ENCODE peak calls at places on chromosome 12, in seven cellular contexts. D is heart right ventricle, I is lung, P is thoracic aorta, M is adipocyte, R is tibial nerve, B is psoas muscle. E is an unnamed sample.

GRCh38 chr12:109308534-109309440 is at the start of gene FOXN4:
- DNase-seq in R (no peak), I (no peak), M (peak; percentile 4), B (no peak), D (no peak), P (no peak), E (no peak)

GRCh38 chr12:19561411-19561961 is 122.2 kb downstream of the AEBP2 start:
- DNase-seq in B (no peak), I (no peak), D (no peak), R (no peak), P (no peak), M (no peak), E (no peak)

GRCh38 chr12:60921541-60921940 is 1325.7 kb downstream of the SLC16A7 start:
- DNase-seq in R (no peak), B (no peak), P (no peak), I (no peak), M (peak; percentile 1), D (no peak), E (no peak)

GRCh38 chr12:118999107-118999506 is 17.8 kb downstream of the SRRM4 start:
- DNase-seq in M (no peak), B (no peak), D (peak; percentile 38), I (no peak), P (no peak), R (no peak), E (no peak)

GRCh38 chr12:24491968-24492367 is 456.9 kb downstream of the BCAT1 start:
- DNase-seq in D (no peak), P (no peak), I (no peak), M (no peak), R (no peak), B (no peak), E (no peak)

GRCh38 chr12:84919271-84919670 is 6.7 kb upstream of the SLC6A15 start:
- DNase-seq in P (no peak), I (no peak), B (no peak), D (no peak), R (no peak), M (no peak), E (no peak)

GRCh38 chr12:104582739-104583138 is 126.0 kb downstream of the CHST11 start:
- DNase-seq in P (no peak), R (no peak), I (no peak), M (no peak), D (no peak), B (no peak), E (no peak)

GRCh38 chr12:81450920-81451739 is 308.0 kb downstream of the PPFIA2 start:
- DNase-seq in M (peak; percentile 84), P (no peak), D (no peak), R (peak; percentile 55), I (peak; percentile 29), B (no peak), E (no peak)

GRCh38 chr12:102474438-102475064 is 5.8 kb downstream of the IGF1 start:
- DNase-seq in R (no peak), B (no peak), P (no peak), I (no peak), D (no peak), M (no peak), E (no peak)

GRCh38 chr12:115341442-115341841 is 657.5 kb upstream of the TBX3 start:
- DNase-seq in M (peak; percentile 97), B (peak; percentile 79), I (peak; percentile 77), P (peak; percentile 65), R (peak; percentile 94), D (peak; percentile 23), E (peak; percentile 53)

GRCh38 chr12:3222935-3223334 is 145.8 kb downstream of the TSPAN9 start:
- DNase-seq in B (no peak), M (no peak), R (no peak), D (no peak), I (no peak), P (no peak), E (no peak)

GRCh38 chr12:9273276-9273675 is 65.1 kb upstream of the PZP start:
- DNase-seq in B (no peak), R (no peak), M (peak; percentile 78), D (no peak), P (no peak), I (no peak), E (no peak)

GRCh38 chr12:69331482-69331845 is 16.7 kb upstream of the LYZ start:
- DNase-seq in R (no peak), I (no peak), P (no peak), B (no peak), M (peak; percentile 11), D (no peak), E (no peak)

GRCh38 chr12:120856980-120857379 is 47.2 kb downstream of the SPPL3 start:
- DNase-seq in R (no peak), P (no peak), I (no peak), M (no peak), B (no peak), D (no peak), E (no peak)

GRCh38 chr12:85835417-85835809 is 796 bp downstream of the RASSF9 start:
- DNase-seq in D (no peak), B (no peak), P (no peak), R (no peak), M (peak; percentile 71), I (no peak), E (no peak)

GRCh38 chr12:71157601-71158233 is at the start of gene TSPAN8:
- DNase-seq in D (no peak), I (no peak), M (peak; percentile 10), B (no peak), P (no peak), R (peak; percentile 12), E (no peak)

GRCh38 chr12:4911316-4911994 is 1.8 kb downstream of the KCNA1 start:
- DNase-seq in R (no peak), P (no peak), B (no peak), D (no peak), I (no peak), M (no peak), E (no peak)

GRCh38 chr12:48795550-48796455 is 6.9 kb upstream of the ADCY6 start:
- DNase-seq in M (peak; percentile 91), D (no peak), I (peak; percentile 70), R (peak; percentile 85), B (no peak), P (no peak), E (peak; percentile 73)

GRCh38 chr12:109115758-109116610 is at the start of gene ACACB:
- DNase-seq in M (no peak), I (no peak), R (peak; percentile 77), P (no peak), B (peak; percentile 94), D (peak; percentile 67), E (peak; percentile 43)

GRCh38 chr12:130521375-130522124 is 183.9 kb downstream of the PIWIL1 start:
- DNase-seq in I (no peak), R (no peak), D (no peak), B (no peak), M (no peak), P (no peak), E (no peak)

GRCh38 chr12:16600525-16600924 is 5.4 kb downstream of the LMO3 start:
- DNase-seq in M (no peak), B (no peak), I (no peak), D (no peak), P (no peak), R (no peak), E (no peak)

GRCh38 chr12:95396849-95397498 is 77.0 kb upstream of the METAP2 start:
- DNase-seq in P (no peak), D (no peak), I (no peak), B (no peak), M (peak; percentile 78), R (no peak), E (no peak)

GRCh38 chr12:56864318-56864717 is 69.9 kb downstream of the SDR9C7 start:
- DNase-seq in B (no peak), M (no peak), R (no peak), D (no peak), P (no peak), I (no peak), E (no peak)

GRCh38 chr12:56862264-56862663 is 71.9 kb downstream of the SDR9C7 start:
- DNase-seq in P (no peak), B (no peak), M (no peak), I (no peak), D (no peak), R (no peak), E (no peak)

GRCh38 chr12:56863789-56864188 is 70.4 kb downstream of the SDR9C7 start:
- DNase-seq in M (no peak), I (no peak), B (no peak), D (no peak), R (no peak), P (no peak), E (no peak)

GRCh38 chr12:56866493-56866892 is 67.7 kb downstream of the SDR9C7 start:
- DNase-seq in D (no peak), R (no peak), B (no peak), I (no peak), P (no peak), M (no peak), E (no peak)

GRCh38 chr12:56867216-56867615 is 67.0 kb downstream of the SDR9C7 start:
- DNase-seq in R (no peak), B (no peak), M (no peak), I (no peak), P (no peak), D (no peak), E (no peak)
- H3K9me3 ChIP-seq in R (peaks cover 2% of the 10 kb centered on the region), B (peaks cover 34% of the 10 kb centered on the region), M (peaks cover 49% of the 10 kb centered on the region), I (peaks cover 18% of the 10 kb centered on the region), P (peaks cover 24% of the 10 kb centered on the region), D (no peaks in the 10 kb centered on the region), E (peaks cover 5% of the 10 kb centered on the region)

GRCh38 chr12:123253606-123254459 is 17.8 kb downstream of the CDK2AP1 start:
- DNase-seq in I (no peak), R (no peak), P (no peak), B (no peak), D (peak; percentile 61), M (no peak), E (no peak)

GRCh38 chr12:123254853-123255446 is 16.7 kb downstream of the CDK2AP1 start:
- DNase-seq in M (no peak), R (no peak), I (no peak), P (no peak), B (no peak), D (no peak), E (no peak)

GRCh38 chr12:123251403-123252076 is 18.3 kb downstream of the MTRFR start:
- DNase-seq in D (no peak), B (no peak), R (no peak), I (no peak), P (no peak), M (no peak), E (no peak)

GRCh38 chr12:123245678-123246077 is 12.4 kb downstream of the MTRFR start:
- DNase-seq in I (no peak), P (no peak), M (no peak), R (no peak), D (no peak), B (no peak), E (no peak)

GRCh38 chr12:123250471-123251383 is 17.5 kb downstream of the MTRFR start:
- DNase-seq in D (no peak), M (no peak), R (no peak), P (no peak), I (peak; percentile 85), B (no peak), E (no peak)
- H3K4me3 ChIP-seq in D (no peak overlapping the region), M (no peak overlapping the region), R (no peak overlapping the region), P (no peak overlapping the region), I (no peak overlapping the region), B (peak overlapping the region; percentile 24), E (no peak overlapping the region)

GRCh38 chr12:34206061-34206785 is 183.9 kb downstream of the ALG10 start:
- DNase-seq in M (no peak), R (no peak), P (no peak), I (peak; percentile 3), B (no peak), D (no peak), E (no peak)
- H3K9me3 ChIP-seq in M (no peaks in the 10 kb centered on the region), R (no peaks in the 10 kb centered on the region), P (no peaks in the 10 kb centered on the region), I (peaks cover 12% of the 10 kb centered on the region), B (no peaks in the 10 kb centered on the region), D (no peaks in the 10 kb centered on the region), E (no peaks in the 10 kb centered on the region)

GRCh38 chr12:116604883-116605641 is 45.9 kb downstream of the MAP1LC3B2 start:
- DNase-seq in D (no peak), I (no peak), P (no peak), B (no peak), M (no peak), R (no peak), E (peak; percentile 48)
- H3K4me3 ChIP-seq in D (no peak overlapping the region), I (no peak overlapping the region), P (no peak overlapping the region), B (peak overlapping the region; percentile 8), M (peak overlapping the region; percentile 81), R (no peak overlapping the region), E (peak overlapping the region; percentile 21)